ENCODE peak calls at places on chromosomes 13 and 19, in seven cellular contexts. W is CD8-positive, alpha-beta T cell; J is endothelial cell of umbilical vein; H is caudate nucleus; O is tibial nerve; E is sigmoid colon; D is K562. Q is an unnamed sample.

GRCh38 chr13:43805071-43805468 is 18.3 kb upstream of the ENOX1 start:
- DNase-seq in O (no peak), D (no peak), E (no peak), J (peak; percentile 21), W (no peak), H (peak; percentile 48), Q (no peak)

GRCh38 chr19:31527443-31527842 is 178.2 kb upstream of the TSHZ3 start:
- DNase-seq in E (no peak), J (no peak), W (no peak), H (no peak), O (no peak), D (no peak), Q (no peak)

GRCh38 chr19:46344363-46344762 is 2.5 kb upstream of the PPP5C start:
- DNase-seq in E (no peak), H (no peak), J (no peak), D (no peak), O (no peak), W (no peak), Q (no peak)

GRCh38 chr13:89965252-89965651 is 1382.2 kb upstream of the MIR17HG start:
- DNase-seq in D (no peak), E (no peak), W (no peak), H (no peak), O (no peak), J (no peak), Q (no peak)

GRCh38 chr19:40332669-40333068 is 15.5 kb downstream of the C19orf47 start:
- DNase-seq in D (no peak), H (peak; percentile 1), W (no peak), O (no peak), J (no peak), E (no peak), Q (no peak)

GRCh38 chr19:56721714-56722113 is 50.2 kb upstream of the ZNF835 start:
- DNase-seq in O (no peak), J (no peak), D (no peak), H (no peak), W (no peak), E (no peak), Q (no peak)

GRCh38 chr13:42258747-42259146 is 13.2 kb upstream of the AKAP11 start:
- DNase-seq in H (no peak), D (peak; percentile 13), W (no peak), O (no peak), E (no peak), J (no peak), Q (no peak)

GRCh38 chr13:45626731-45627374 is 11.3 kb upstream of the ERICH6B start:
- DNase-seq in O (no peak), E (no peak), H (no peak), D (no peak), J (peak; percentile 14), W (no peak), Q (no peak)

GRCh38 chr19:41325947-41326706 is 16.2 kb downstream of the CCDC97 start:
- DNase-seq in D (no peak), W (no peak), O (no peak), E (no peak), H (no peak), J (peak; percentile 87), Q (no peak)

GRCh38 chr13:47112205-47112896 is 215.5 kb upstream of the HTR2A start:
- DNase-seq in H (no peak), W (no peak), O (no peak), E (no peak), J (no peak), D (peak; percentile 14), Q (no peak)

GRCh38 chr13:21522130-21522529 is 63.0 kb upstream of the ZDHHC20 start:
- DNase-seq in H (no peak), W (no peak), J (no peak), O (no peak), D (no peak), E (no peak), Q (no peak)

GRCh38 chr13:49248433-49249002 is 793 bp downstream of the CDADC1 start:
- DNase-seq in H (no peak), W (peak; percentile 3), D (no peak), J (peak; percentile 50), O (no peak), E (no peak), Q (no peak)

GRCh38 chr19:48578891-48579290 is 26.9 kb downstream of the SULT2B1 start:
- DNase-seq in D (no peak), W (no peak), H (no peak), J (no peak), E (no peak), O (no peak), Q (peak; percentile 36)

GRCh38 chr19:57241181-57241580 is 749 bp downstream of the ZNF805 start:
- DNase-seq in D (peak; percentile 13), J (peak; percentile 32), H (no peak), W (no peak), O (no peak), E (no peak), Q (no peak)

GRCh38 chr19:6100284-6100915 is 9.9 kb downstream of the RFX2 start:
- DNase-seq in O (no peak), D (peak; percentile 56), H (no peak), W (no peak), E (no peak), J (peak; percentile 74), Q (no peak)

GRCh38 chr19:7507884-7508283 is 8.0 kb upstream of the ZNF358 start:
- DNase-seq in O (peak; percentile 26), H (no peak), D (peak; percentile 91), W (no peak), J (peak; percentile 80), E (peak; percentile 83), Q (peak; percentile 77)

GRCh38 chr19:3683405-3683865 is 16.8 kb downstream of the PIP5K1C start:
- DNase-seq in D (peak; percentile 72), O (no peak), H (no peak), E (no peak), J (peak; percentile 92), W (no peak), Q (no peak)

GRCh38 chr19:43777163-43777700 is 3.5 kb downstream of the KCNN4 start:
- DNase-seq in O (no peak), W (no peak), E (no peak), H (no peak), J (no peak), D (peak; percentile 39), Q (no peak)
- H3K27ac ChIP-seq in O (peak overlapping the region; percentile 64), W (peak overlapping the region; percentile 29), E (no peak overlapping the region), H (no peak overlapping the region), J (no peak overlapping the region), D (peak overlapping the region; percentile 95), Q (no peak overlapping the region)

GRCh38 chr13:109592776-109593175 is 193.6 kb downstream of the IRS2 start:
- DNase-seq in E (no peak), H (no peak), W (no peak), D (no peak), O (no peak), J (no peak), Q (peak; percentile 93)

GRCh38 chr13:109593230-109593629 is 193.2 kb downstream of the IRS2 start:
- DNase-seq in H (no peak), W (no peak), J (no peak), O (no peak), E (no peak), D (no peak), Q (peak; percentile 85)

GRCh38 chr13:109584844-109585361 is 201.5 kb downstream of the IRS2 start:
- DNase-seq in W (no peak), H (no peak), D (no peak), E (no peak), O (no peak), J (no peak), Q (no peak)

GRCh38 chr13:109586509-109587346 is 199.7 kb downstream of the IRS2 start:
- DNase-seq in W (no peak), J (no peak), D (no peak), H (no peak), O (no peak), E (no peak), Q (peak; percentile 92)

DNA sequence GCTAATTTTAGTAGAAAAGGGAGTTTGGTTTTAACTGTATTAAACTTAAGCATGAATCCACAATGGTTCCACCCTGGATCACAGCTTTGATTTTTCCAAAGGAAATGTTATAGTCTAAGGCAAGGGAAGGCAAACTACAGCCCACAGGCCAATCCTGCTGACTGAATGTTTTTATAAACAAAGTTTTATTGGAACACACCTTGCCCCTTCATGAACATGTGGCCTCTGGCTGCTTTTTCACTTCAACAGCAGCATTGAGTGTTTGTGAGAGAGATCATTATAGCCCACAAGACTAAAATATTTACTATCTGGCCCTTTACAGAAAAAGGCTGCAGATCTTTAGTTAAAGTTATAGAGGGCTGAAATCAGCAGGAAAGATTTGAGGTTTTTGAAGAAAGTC is 198.7 kb downstream of the IRS2 start:
- DNase-seq in W (no peak), D (no peak), J (no peak), H (no peak), E (no peak), O (no peak), Q (no peak)
- H3K27ac ChIP-seq in W (no peak overlapping the region), D (no peak overlapping the region), J (no peak overlapping the region), H (no peak overlapping the region), E (no peak overlapping the region), O (no peak overlapping the region), Q (peak overlapping the region; percentile 47)

DNA sequence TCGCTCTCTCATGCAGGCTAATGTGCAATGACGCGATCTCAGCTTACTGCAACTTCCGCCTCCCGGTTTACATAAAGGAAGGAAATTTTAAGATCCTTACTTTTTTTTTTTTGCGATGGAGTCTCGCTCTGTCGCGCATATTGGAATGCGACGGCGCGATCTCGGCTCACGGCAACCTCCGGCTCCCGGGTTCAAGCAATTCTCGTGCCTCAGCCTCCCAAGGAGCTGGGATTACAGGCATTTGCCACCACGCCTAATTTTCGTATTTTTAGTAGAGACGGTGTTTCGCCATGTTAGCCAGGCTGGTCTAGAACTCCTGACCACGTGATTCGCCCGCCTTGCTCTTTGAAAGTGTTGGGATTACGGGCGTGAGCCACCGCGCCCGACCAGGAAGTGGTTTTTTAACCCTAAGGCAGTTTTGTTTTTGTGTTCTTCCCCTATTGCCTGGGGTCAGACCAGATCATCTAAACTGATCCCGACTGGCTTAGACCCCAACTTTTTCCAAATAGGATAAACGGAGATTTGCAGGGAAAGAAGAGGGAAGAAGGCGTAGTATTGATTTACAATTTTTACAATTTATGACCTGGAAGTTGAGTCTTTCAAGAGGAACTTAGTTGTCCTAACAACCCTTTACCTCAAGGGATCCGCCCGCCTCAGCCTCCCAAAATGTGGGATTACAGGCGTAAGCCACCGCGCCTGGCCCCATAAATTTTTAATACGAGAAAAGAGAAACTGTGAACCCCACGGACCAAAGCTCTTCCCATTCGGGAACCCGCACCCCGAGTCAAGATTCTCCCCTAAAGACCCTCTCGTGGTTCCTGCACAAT is 142.0 kb downstream of the ZNF737 start:
- DNase-seq in J (no peak), D (no peak), W (no peak), H (no peak), O (peak; percentile 26), E (peak; percentile 83), Q (peak; percentile 1)
- H3K27ac ChIP-seq in J (peak overlapping the region; percentile 67), D (peak overlapping the region; percentile 53), W (peak overlapping the region; percentile 11), H (peak overlapping the region; percentile 62), O (peak overlapping the region; percentile 75), E (peak overlapping the region; percentile 84), Q (peak overlapping the region; percentile 8)

GRCh38 chr19:54383330-54383729 is 18.6 kb upstream of the LAIR1 start:
- DNase-seq in O (no peak), J (no peak), E (no peak), H (no peak), D (no peak), W (no peak), Q (no peak)

GRCh38 chr19:54373781-54374266 is 9.1 kb upstream of the LAIR1 start:
- DNase-seq in E (peak; percentile 66), H (no peak), W (no peak), D (no peak), O (no peak), J (no peak), Q (no peak)

GRCh38 chr19:54376610-54377009 is 11.9 kb upstream of the LAIR1 start:
- DNase-seq in D (no peak), O (no peak), E (no peak), H (no peak), J (no peak), W (no peak), Q (no peak)

GRCh38 chr19:54380897-54381296 is 16.2 kb upstream of the LAIR1 start:
- DNase-seq in O (no peak), J (no peak), E (no peak), D (no peak), W (no peak), H (no peak), Q (no peak)

GRCh38 chr19:54379187-54379678 is 14.5 kb upstream of the LAIR1 start:
- DNase-seq in H (no peak), D (no peak), J (no peak), E (no peak), O (no peak), W (no peak), Q (no peak)
- H3K27ac ChIP-seq in H (peak overlapping the region; percentile 40), D (no peak overlapping the region), J (no peak overlapping the region), E (no peak overlapping the region), O (no peak overlapping the region), W (no peak overlapping the region), Q (no peak overlapping the region)

Q was measured in small intestine.